ENCODE peak calls at places on chromosomes 5 and 9, in nine cellular contexts. G is stimulated activated CD4-positive, alpha-beta T cell treated with anti-CD3 and anti-CD28 coated beads, Interleukin-1b, Interleukin-23, amount 100 ng/mL, for 4 hours; H is activated CD8-positive, alpha-beta memory T cell treated with anti-CD3 and anti-CD28 coated beads, Interleukin-2, amount 50 U/mL, for 48 hours; N is T-helper 1 cell; X is stimulated activated CD8-positive, alpha-beta memory T cell treated with anti-CD3 and anti-CD28 coated beads, Interleukin-15, amount 100 ng/mL, for 24 hours; F is DMS153; A is IMR-90; R is stimulated activated naive CD4-positive, alpha-beta T cell treated with Interleukin-2 at 50 U/mL for 16 hours; B is cardiac muscle cell. Q is an unnamed sample.

GRCh38 chr9:114995681-114996221 is 65.4 kb upstream of the TNFSF8 start:
- DNase-seq in G (no peak), H (no peak), N (no peak), X (no peak), F (no peak), A (no peak), R (no peak), B (peak; percentile 90), Q (peak; percentile 75)

GRCh38 chr9:89805726-89806125 is 200.9 kb downstream of the GADD45G start:
- DNase-seq in G (no peak), H (peak; percentile 23), N (no peak), X (no peak), F (no peak), A (no peak), R (no peak), B (no peak), Q (no peak)

GRCh38 chr5:116229131-116229530 is 144.3 kb downstream of the COMMD10 start:
- DNase-seq in G (no peak), H (no peak), N (no peak), X (no peak), F (no peak), A (no peak), R (no peak), B (no peak), Q (no peak)

GRCh38 chr9:125534934-125535701 is 171.9 kb downstream of the MAPKAP1 start:
- DNase-seq in G (no peak), H (no peak), N (no peak), X (no peak), F (no peak), A (no peak), R (no peak), B (peak; percentile 43), Q (no peak)

GRCh38 chr9:629136-629535 is 212.4 kb upstream of the DMRT1 start:
- DNase-seq in G (no peak), H (no peak), N (no peak), X (no peak), F (no peak), A (peak; percentile 11), R (no peak), B (no peak), Q (no peak)

GRCh38 chr9:70564464-70565190 is 150.2 kb upstream of the KLF9 start:
- DNase-seq in G (no peak), H (no peak), N (no peak), X (no peak), F (no peak), A (no peak), R (no peak), B (no peak), Q (no peak)

GRCh38 chr5:129906177-129906887 is 2.1 kb downstream of the CHSY3 start:
- DNase-seq in G (no peak), H (no peak), N (no peak), X (no peak), F (no peak), A (no peak), R (no peak), B (peak; percentile 26), Q (no peak)

GRCh38 chr5:137660349-137660817 is 75.5 kb downstream of the KLHL3 start:
- DNase-seq in G (peak; percentile 65), H (peak; percentile 71), N (peak; percentile 47), X (peak; percentile 25), F (peak; percentile 37), A (peak; percentile 81), R (peak; percentile 40), B (peak; percentile 83), Q (peak; percentile 42)

GRCh38 chr9:87891754-87892153 is 9.1 kb downstream of the SPATA31E1 start:
- DNase-seq in G (no peak), H (no peak), N (no peak), X (no peak), F (no peak), A (peak; percentile 55), R (no peak), B (no peak), Q (no peak)

GRCh38 chr5:139494832-139495231 is 12.3 kb upstream of the STING1 start:
- DNase-seq in G (no peak), H (no peak), N (no peak), X (no peak), F (no peak), A (peak; percentile 58), R (no peak), B (no peak), Q (no peak)

GRCh38 chr9:81150016-81150625 is 539.2 kb downstream of the TLE1 start:
- DNase-seq in G (no peak), H (no peak), N (no peak), X (no peak), F (peak; percentile 83), A (peak; percentile 7), R (no peak), B (no peak), Q (no peak)

GRCh38 chr5:619444-619843 is 7.3 kb downstream of the CEP72 start:
- DNase-seq in G (no peak), H (no peak), N (no peak), X (no peak), F (no peak), A (no peak), R (no peak), B (no peak), Q (no peak)

GRCh38 chr5:80114856-80115255 is 79.7 kb downstream of the THBS4 start:
- DNase-seq in G (no peak), H (no peak), N (no peak), X (no peak), F (no peak), A (no peak), R (no peak), B (no peak), Q (no peak)

GRCh38 chr5:131640043-131640856 is 5.2 kb upstream of the RAPGEF6 start:
- DNase-seq in G (peak; percentile 38), H (no peak), N (no peak), X (no peak), F (no peak), A (peak; percentile 62), R (peak; percentile 59), B (no peak), Q (peak; percentile 14)

GRCh38 chr9:122124048-122124447 is 30.9 kb upstream of the TTLL11 start:
- DNase-seq in G (no peak), H (peak; percentile 37), N (no peak), X (no peak), F (no peak), A (no peak), R (no peak), B (no peak), Q (no peak)

GRCh38 chr5:156920042-156920860 is 42.8 kb downstream of the TIMD4 start:
- DNase-seq in G (no peak), H (peak; percentile 80), N (peak; percentile 2), X (peak; percentile 13), F (no peak), A (no peak), R (peak; percentile 63), B (peak; percentile 5), Q (no peak)

GRCh38 chr9:109908459-109909390 is 128.7 kb downstream of the PALM2AKAP2 start:
- DNase-seq in G (no peak), H (no peak), N (no peak), X (no peak), F (no peak), A (peak; percentile 96), R (no peak), B (no peak), Q (no peak)

GRCh38 chr5:2800035-2800434 is 48.6 kb upstream of the IRX2 start:
- DNase-seq in G (no peak), H (no peak), N (no peak), X (no peak), F (no peak), A (no peak), R (no peak), B (no peak), Q (no peak)

GRCh38 chr9:117777823-117778222 is 73.6 kb downstream of the TLR4 start:
- DNase-seq in G (no peak), H (no peak), N (no peak), X (no peak), F (peak; percentile 51), A (no peak), R (no peak), B (no peak), Q (peak; percentile 60)

GRCh38 chr9:698276-698675 is 143.2 kb upstream of the DMRT1 start:
- DNase-seq in G (no peak), H (no peak), N (no peak), X (no peak), F (no peak), A (peak; percentile 68), R (no peak), B (no peak), Q (no peak)

GRCh38 chr5:72633649-72634048 is 126.4 kb upstream of the ZNF366 start:
- DNase-seq in G (no peak), H (no peak), N (no peak), X (no peak), F (no peak), A (peak; percentile 82), R (no peak), B (peak; percentile 29), Q (no peak)

GRCh38 chr5:155193018-155193417 is 179.5 kb downstream of the KIF4B start:
- DNase-seq in G (no peak), H (no peak), N (no peak), X (no peak), F (peak; percentile 80), A (no peak), R (no peak), B (no peak), Q (no peak)

Q was measured in HL-60.